ENCODE peak calls at places on chromosomes 13 and 19, in four cellular contexts. N is nephron progenitor cell, Z is frontal cortex, U is A549. T is an unnamed sample.

GRCh38 chr19:6772028-6772865 is at the start of gene VAV1:
- DNase-seq in N (no peak), Z (no peak), U (no peak), T (no peak)

GRCh38 chr19:57888494-57889231 is at the start of gene ZNF814:
- DNase-seq in N (peak; percentile 86), Z (peak; percentile 74), U (peak; percentile 10), T (peak; percentile 96)

GRCh38 chr19:20926796-20927195 is 3.7 kb downstream of the ZNF85 start:
- DNase-seq in N (no peak), Z (no peak), U (no peak), T (no peak)

GRCh38 chr13:88704600-88705275 is 1033.6 kb downstream of the SLITRK5 start:
- DNase-seq in N (no peak), Z (no peak), U (no peak), T (no peak)

GRCh38 chr13:106586764-106587163 is 18.8 kb upstream of the ARGLU1 start:
- DNase-seq in N (no peak), Z (no peak), U (no peak), T (no peak)

GRCh38 chr19:2558543-2558942 is 82.6 kb downstream of the GADD45B start:
- DNase-seq in N (no peak), Z (no peak), U (no peak), T (no peak)

GRCh38 chr13:25727776-25728175 is 324.0 kb downstream of the SHISA2 start:
- DNase-seq in N (no peak), Z (no peak), U (no peak), T (no peak)

GRCh38 chr19:29676586-29676985 is 11.3 kb downstream of the PLEKHF1 start:
- DNase-seq in N (no peak), Z (no peak), U (no peak), T (no peak)

GRCh38 chr13:37889102-37889501 is 19.5 kb upstream of the TRPC4 start:
- DNase-seq in N (no peak), Z (no peak), U (no peak), T (no peak)

GRCh38 chr13:33963134-33963533 is 145.2 kb downstream of the RFC3 start:
- DNase-seq in N (no peak), Z (no peak), U (no peak), T (no peak)

GRCh38 chr19:33498391-33499000 is 23.1 kb downstream of the PEPD start:
- DNase-seq in N (no peak), Z (no peak), U (no peak), T (no peak)

GRCh38 chr19:16381756-16382401 is 57.3 kb downstream of the KLF2 start:
- DNase-seq in N (no peak), Z (peak; percentile 66), U (no peak), T (no peak)

GRCh38 chr13:113783482-113783881 is 24.5 kb downstream of the TMEM255B start:
- DNase-seq in N (no peak), Z (no peak), U (no peak), T (no peak)

GRCh38 chr19:10332965-10333757 is at the start of gene RAVER1:
- DNase-seq in N (peak; percentile 98), Z (peak; percentile 99), U (peak; percentile 88), T (peak; percentile 99)

GRCh38 chr13:49304763-49305695 is 57.3 kb downstream of the CDADC1 start:
- DNase-seq in N (no peak), Z (no peak), U (no peak), T (no peak)

GRCh38 chr13:102830646-102831045 is 15.2 kb upstream of the ERCC5 start:
- DNase-seq in N (no peak), Z (no peak), U (no peak), T (no peak)

GRCh38 chr13:76976488-76976887 is 15.4 kb upstream of the CLN5 start:
- DNase-seq in N (no peak), Z (no peak), U (no peak), T (no peak)

GRCh38 chr19:33055718-33056117 is 9.0 kb downstream of the RHPN2 start:
- DNase-seq in N (no peak), Z (no peak), U (no peak), T (no peak)

GRCh38 chr13:50386527-50387123 is 371.4 kb downstream of the KCNRG start:
- DNase-seq in N (peak; percentile 30), Z (no peak), U (no peak), T (peak; percentile 71)

T was measured in retina.